ENCODE peak calls at places on chromosomes 13 and 19, in nine cellular contexts. S, W, C, Q, T, X, E, Z and B are unnamed samples.

GRCh38 chr19:13788991-13789390 is 6.3 kb upstream of the ZSWIM4 start:
- DNase-seq in Q (no peak), E (peak; percentile 60), W (no peak), X (peak; percentile 51), T (no peak), S (peak; percentile 47), Z (no peak), C (no peak), B (peak; percentile 84)

GRCh38 chr13:98938801-98939200 is 39.1 kb downstream of the DOCK9 start:
- DNase-seq in Z (peak; percentile 66), X (no peak), T (no peak), W (no peak), E (no peak), Q (no peak), C (no peak), S (no peak), B (no peak)

GRCh38 chr13:68050746-68051145 is 820.6 kb upstream of the PCDH9 start:
- DNase-seq in Q (no peak), E (no peak), X (no peak), W (no peak), S (no peak), T (no peak), Z (no peak), C (no peak), B (no peak)

GRCh38 chr19:52270266-52270885 is 989 bp downstream of the ZNF766 start:
- DNase-seq in W (peak; percentile 12), C (no peak), Q (no peak), X (no peak), T (no peak), Z (peak; percentile 35), E (peak; percentile 6), S (no peak), B (no peak)

GRCh38 chr13:73212482-73212881 is 153.7 kb downstream of the KLF5 start:
- DNase-seq in Z (no peak), C (no peak), E (no peak), X (no peak), T (no peak), W (no peak), S (no peak), Q (no peak), B (no peak)

GRCh38 chr19:11191273-11191755 is 6.0 kb downstream of the KANK2 start:
- DNase-seq in W (peak; percentile 25), S (peak; percentile 65), Z (peak; percentile 42), T (no peak), X (peak; percentile 68), C (no peak), E (peak; percentile 85), Q (no peak), B (no peak)

GRCh38 chr13:60701919-60702318 is 304.9 kb downstream of the TDRD3 start:
- DNase-seq in T (no peak), Q (no peak), C (no peak), W (no peak), Z (no peak), E (no peak), S (no peak), X (no peak), B (no peak)

GRCh38 chr13:80341098-80341701 is at the start of gene SPRY2:
- DNase-seq in W (peak; percentile 96), X (peak; percentile 89), C (peak; percentile 78), Q (no peak), Z (peak; percentile 97), T (peak; percentile 97), E (peak; percentile 99), S (peak; percentile 91), B (peak; percentile 81)

GRCh38 chr19:5823579-5824281 is 15.8 kb downstream of the FUT6 start:
- DNase-seq in Q (no peak), W (peak; percentile 47), S (no peak), T (peak; percentile 74), C (no peak), X (no peak), Z (peak; percentile 62), E (no peak), B (no peak)

GRCh38 chr19:19165396-19165795 is 4.7 kb downstream of the MEF2B start:
- DNase-seq in W (no peak), E (no peak), S (no peak), X (no peak), Q (no peak), C (no peak), Z (no peak), T (no peak), B (no peak)

GRCh38 chr19:50551713-50552187 is 16.5 kb downstream of the LRRC4B start:
- DNase-seq in Z (peak; percentile 70), W (no peak), E (no peak), S (no peak), C (no peak), X (no peak), T (no peak), Q (no peak), B (no peak)

GRCh38 chr19:2574478-2574931 is 98.6 kb downstream of the GADD45B start:
- DNase-seq in W (no peak), S (no peak), C (no peak), T (no peak), X (no peak), Q (no peak), Z (no peak), E (no peak), B (no peak)

GRCh38 chr13:91017031-91017668 is 330.3 kb upstream of the MIR17HG start:
- DNase-seq in Q (no peak), S (no peak), X (no peak), E (no peak), W (peak; percentile 67), Z (peak; percentile 64), T (peak; percentile 52), C (no peak), B (no peak)

GRCh38 chr13:107743100-107743499 is 472.2 kb downstream of the LIG4 start:
- DNase-seq in X (no peak), Q (no peak), E (no peak), S (no peak), C (no peak), Z (no peak), T (no peak), W (no peak), B (no peak)

GRCh38 chr13:107743983-107744382 is 471.4 kb downstream of the LIG4 start:
- DNase-seq in S (no peak), C (no peak), E (peak; percentile 1), X (no peak), T (no peak), W (no peak), Z (no peak), Q (no peak), B (no peak)

GRCh38 chr13:107743523-107743922 is 471.8 kb downstream of the LIG4 start:
- DNase-seq in C (no peak), Z (no peak), S (no peak), Q (no peak), X (no peak), W (no peak), E (no peak), T (no peak), B (no peak)

GRCh38 chr13:107742544-107742943 is 472.8 kb downstream of the LIG4 start:
- DNase-seq in Q (no peak), E (no peak), W (no peak), S (no peak), X (no peak), Z (no peak), T (no peak), C (no peak), B (no peak)
- TF ChIP-seq CTCF in Q (no peak), E (no peak), W (no peak), S (no peak), X (no peak), Z (no peak), T (no peak), C (no peak), B (no peak)

GRCh38 chr19:4760285-4760650 is 31.3 kb upstream of the FEM1A start:
- DNase-seq in S (no peak), X (no peak), W (peak; percentile 14), C (no peak), Z (no peak), Q (no peak), E (no peak), T (no peak), B (no peak)
- H3K4me3 ChIP-seq in S (peak overlapping the region; percentile 58), X (no peak overlapping the region), W (no peak overlapping the region), C (peak overlapping the region; percentile 55), Z (peak overlapping the region; percentile 66), Q (peak overlapping the region; percentile 43), E (peak overlapping the region; percentile 24), T (peak overlapping the region; percentile 54), B (peak overlapping the region; percentile 37)

GRCh38 chr13:69319659-69320058 is 788.0 kb upstream of the ATXN8OS start:
- DNase-seq in C (no peak), E (no peak), S (no peak), Q (no peak), W (no peak), X (no peak), Z (no peak), T (no peak), B (no peak)
- TF ChIP-seq CTCF in C (no peak), E (no peak), S (no peak), Q (no peak), W (no peak), X (no peak), Z (no peak), T (no peak), B (no peak)

GRCh38 chr19:17348700-17349099 is 11.3 kb downstream of the GTPBP3 start:
- DNase-seq in E (peak; percentile 54), T (no peak), W (peak; percentile 29), Z (peak; percentile 77), X (peak; percentile 61), S (peak; percentile 51), C (no peak), Q (no peak), B (no peak)
- H3K4me3 ChIP-seq in E (peak overlapping the region; percentile 15), T (no peak overlapping the region), W (no peak overlapping the region), Z (peak overlapping the region; percentile 40), X (no peak overlapping the region), S (peak overlapping the region; percentile 56), C (peak overlapping the region; percentile 27), Q (no peak overlapping the region), B (peak overlapping the region; percentile 9)

DNA sequence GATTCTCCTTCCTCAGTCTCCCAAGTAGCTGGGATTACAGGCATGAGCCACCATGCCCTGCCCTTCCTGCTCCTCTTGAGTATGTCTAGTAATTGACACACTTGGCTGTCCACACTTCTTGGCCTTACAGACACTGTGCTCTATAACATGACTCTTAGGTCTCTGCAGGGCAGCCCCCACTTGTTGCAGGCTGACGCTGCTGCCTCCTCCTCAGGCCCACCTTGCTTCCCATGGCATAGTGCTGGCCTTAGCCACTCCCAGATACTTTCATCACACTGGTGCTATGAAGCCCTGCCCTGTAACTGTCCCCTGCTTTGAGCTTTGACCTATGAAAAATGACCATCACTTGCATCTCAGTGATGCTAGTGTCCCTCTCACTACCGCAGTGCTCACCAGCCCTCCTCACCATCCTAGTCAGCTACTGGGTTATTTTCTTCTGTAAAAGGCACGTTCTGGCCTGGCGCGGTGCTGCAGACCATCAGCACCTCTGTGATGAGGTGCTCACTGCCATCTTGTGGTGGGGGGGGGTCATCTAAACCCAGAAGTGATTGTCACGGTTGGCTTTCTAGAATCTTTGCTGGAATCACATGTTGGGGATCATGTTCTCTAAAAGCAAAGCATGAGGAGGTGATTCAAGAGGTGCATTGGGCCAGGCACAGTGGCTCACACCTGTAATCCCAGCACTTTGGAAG is 9.8 kb downstream of the ERICH4 start:
- DNase-seq in E (no peak), Q (no peak), W (no peak), Z (no peak), S (no peak), T (no peak), C (no peak), X (no peak), B (no peak)
- TF ChIP-seq CTCF in E (no peak), Q (no peak), W (no peak), Z (peak; percentile 32), S (no peak), T (no peak), C (no peak), X (no peak), B (no peak)